ENCODE peak calls at places on chromosomes 6 and 20, in five cellular contexts. F, R, B, Z and G are unnamed samples.

GRCh38 chr6:152309648-152310047 is 327.5 kb downstream of the SYNE1 start:
- DNase-seq in B (no peak), Z (no peak), F (no peak), R (no peak), G (no peak)

GRCh38 chr6:113774122-113774835 is 82.9 kb upstream of the MARCKS start:
- DNase-seq in R (no peak), F (no peak), Z (no peak), B (peak), G (no peak)

GRCh38 chr6:83474309-83474708 is 38.0 kb upstream of the PRSS35 start:
- DNase-seq in R (no peak), F (no peak), B (no peak), Z (no peak), G (no peak)

GRCh38 chr20:7879883-7880282 is 60.4 kb downstream of the HAO1 start:
- DNase-seq in F (no peak), B (no peak), R (no peak), Z (peak), G (no peak)

GRCh38 chr6:152094992-152095592 is 287.6 kb downstream of the ESR1 start:
- DNase-seq in B (peak), R (no peak), Z (peak), F (peak), G (no peak)

GRCh38 chr6:18978330-18979128 is 591.4 kb downstream of the RNF144B start:
- DNase-seq in B (no peak), R (no peak), Z (peak), F (no peak), G (peak)

GRCh38 chr6:15615837-15616236 is 47.0 kb downstream of the DTNBP1 start:
- DNase-seq in Z (peak), F (no peak), B (no peak), R (no peak), G (no peak)

GRCh38 chr6:79635179-79635578 is 4.0 kb downstream of the SH3BGRL2 start:
- DNase-seq in B (no peak), R (no peak), F (no peak), Z (no peak), G (no peak)

GRCh38 chr6:17957488-17957887 is 29.9 kb downstream of the KIF13A start:
- DNase-seq in F (no peak), R (no peak), Z (no peak), B (no peak), G (no peak)

GRCh38 chr20:62984666-62985065 is 22.1 kb downstream of the BHLHE23 start:
- DNase-seq in B (no peak), F (no peak), Z (no peak), R (no peak), G (no peak)

GRCh38 chr6:57173056-57173885 is 1.1 kb downstream of the BAG2 start:
- DNase-seq in R (peak), Z (peak), F (no peak), B (no peak), G (no peak)

DNA sequence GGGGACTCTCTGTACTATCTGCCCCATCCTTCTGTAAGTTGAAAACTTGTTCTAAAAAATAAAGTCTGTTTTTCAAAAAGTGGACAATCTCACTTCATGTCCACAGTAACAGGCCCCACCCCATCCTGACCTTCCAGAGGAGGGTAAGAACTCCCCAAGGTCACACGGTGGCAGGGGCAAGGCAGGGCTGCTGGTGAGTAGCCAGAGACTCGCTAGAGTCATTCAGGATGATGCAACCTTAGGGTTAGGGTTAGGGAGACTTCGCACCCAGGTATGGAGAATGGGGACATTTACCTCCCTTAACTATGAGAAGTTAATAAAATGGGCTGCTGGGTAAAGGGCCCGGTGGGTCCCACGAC is 15.4 kb downstream of the PEDS1 start:
- DNase-seq in Z (no peak), R (no peak), B (no peak), F (no peak), G (no peak)
- TF ChIP-seq JUND in Z (no peak), R (no peak), B (no peak), F (no peak), G (no peak)

GRCh38 chr6:20924911-20925543 is 390.8 kb downstream of the CDKAL1 start:
- DNase-seq in B (no peak), F (no peak), R (no peak), Z (no peak), G (no peak)
- TF ChIP-seq JUND in B (no peak), F (no peak), R (no peak), Z (no peak), G (no peak)

GRCh38 chr6:97669191-97669651 is 386.2 kb upstream of the MMS22L start:
- DNase-seq in B (no peak), F (no peak), Z (no peak), R (peak), G (no peak)
- TF ChIP-seq JUND in B (no peak), F (no peak), Z (no peak), R (no peak), G (no peak)

DNA sequence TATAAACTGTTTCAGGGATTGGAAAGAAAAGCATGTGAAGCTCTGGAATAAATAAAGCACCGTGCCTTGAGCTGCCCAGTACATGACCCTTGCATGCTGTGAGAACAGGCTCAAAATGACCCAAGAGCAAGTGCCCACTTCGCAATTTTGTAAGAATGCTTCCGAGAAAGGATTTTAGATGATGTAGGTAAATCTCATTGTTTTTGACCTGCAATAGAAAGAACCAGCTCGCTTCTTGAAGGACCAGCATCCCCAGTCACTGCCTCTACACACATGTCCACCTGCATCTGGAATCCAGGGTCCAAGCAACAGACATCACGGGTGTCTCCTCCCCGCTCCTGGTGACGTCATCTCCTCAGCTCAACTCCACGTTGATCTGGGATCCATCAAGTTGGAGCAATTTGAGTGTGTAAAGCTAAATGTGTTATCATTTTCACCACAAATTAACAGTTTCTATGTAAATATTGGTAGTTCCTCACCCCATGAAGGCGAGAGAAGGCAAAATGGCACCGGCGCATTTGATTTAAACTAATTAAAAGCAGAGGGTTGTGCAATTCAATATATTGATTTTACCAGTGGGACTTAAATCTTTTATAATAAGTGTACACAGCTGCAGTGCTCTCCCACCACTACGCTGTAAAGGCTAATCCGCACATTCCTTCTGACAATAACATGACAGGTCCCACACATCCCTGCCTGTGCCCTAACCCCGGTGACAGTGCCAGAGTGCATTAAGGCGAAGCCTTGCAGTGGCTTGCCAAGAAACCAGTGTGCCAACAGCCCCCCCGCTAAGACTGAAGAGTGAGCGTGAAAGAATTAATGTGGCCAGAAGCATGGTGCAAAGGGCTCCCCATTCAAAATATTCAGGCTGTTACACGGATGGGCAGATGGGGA is 6.1 kb downstream of the BMP7 start:
- DNase-seq in B (no peak), Z (no peak), R (no peak), F (no peak), G (no peak)
- TF ChIP-seq JUND in B (no peak), Z (no peak), R (no peak), F (no peak), G (no peak)

DNA sequence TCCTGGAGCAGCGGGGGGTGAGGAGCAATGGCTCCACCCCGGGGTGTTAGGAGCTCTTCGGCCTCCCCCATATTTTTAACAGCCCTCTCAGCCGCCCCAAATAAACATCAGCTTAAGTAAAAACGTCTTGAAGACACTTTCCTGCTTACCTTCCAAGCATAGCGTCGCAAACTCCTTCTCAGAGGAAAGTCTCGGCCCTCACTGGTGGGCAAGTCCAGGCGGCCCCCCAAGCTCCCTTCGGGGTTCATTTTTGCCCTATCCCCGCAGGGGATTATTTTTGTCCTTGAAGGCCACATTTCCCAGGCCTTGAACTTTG is 892 bp downstream of the RBM38 start:
- DNase-seq in B (no peak), R (no peak), Z (no peak), F (no peak), G (peak)
- TF ChIP-seq JUND in B (no peak), R (no peak), Z (no peak), F (no peak), G (no peak)

GRCh38 chr20:50014570-50015562 is 32.1 kb downstream of the SNAI1 start:
- DNase-seq in F (no peak), R (peak), Z (no peak), B (no peak), G (no peak)
- TF ChIP-seq JUND in F (no peak), R (no peak), Z (no peak), B (no peak), G (no peak)

GRCh38 chr20:50267041-50267865 is 76.6 kb downstream of the CEBPB start:
- DNase-seq in R (no peak), Z (peak), F (peak), B (peak), G (no peak)
- TF ChIP-seq JUND in R (no peak), Z (no peak), F (no peak), B (no peak), G (no peak)

GRCh38 chr6:142478117-142478516 is 176.3 kb downstream of the ADGRG6 start:
- DNase-seq in F (no peak), B (peak), R (no peak), Z (peak), G (no peak)
- TF ChIP-seq JUND in F (no peak), B (no peak), R (no peak), Z (no peak), G (no peak)